ENCODE peak calls at places on chromosomes 13 and 19, in four cellular contexts. N, J, V and M are unnamed samples.

GRCh38 chr13:114268344-114269280 is 12.8 kb upstream of the UPF3A start:
- DNase-seq in N (no peak), J (no peak), V (no peak), M (no peak)

GRCh38 chr13:29465741-29466293 is 129.7 kb downstream of the SLC7A1 start:
- DNase-seq in N (peak; percentile 62), J (no peak), V (peak; percentile 54), M (peak; percentile 50)

GRCh38 chr19:43599635-43600295 is 3.4 kb downstream of the ZNF576 start:
- DNase-seq in N (no peak), J (no peak), V (no peak), M (no peak)

GRCh38 chr19:10052602-10053360 is 33.3 kb upstream of the SHFL start:
- DNase-seq in N (no peak), J (no peak), V (no peak), M (no peak)

GRCh38 chr13:76641056-76641455 is 245.1 kb downstream of the KCTD12 start:
- DNase-seq in N (no peak), J (no peak), V (peak; percentile 72), M (peak; percentile 50)

GRCh38 chr13:109700176-109700575 is 86.2 kb downstream of the IRS2 start:
- DNase-seq in N (peak; percentile 24), J (peak; percentile 96), V (peak; percentile 24), M (peak; percentile 86)

GRCh38 chr13:102401305-102401704 is 543 bp downstream of the FGF14 start:
- DNase-seq in N (no peak), J (no peak), V (peak; percentile 5), M (no peak)

GRCh38 chr13:91381371-91381770 is 17.1 kb upstream of the GPC5 start:
- DNase-seq in N (peak; percentile 28), J (no peak), V (peak; percentile 43), M (no peak)

GRCh38 chr13:75825161-75825560 is 189.0 kb downstream of the LMO7 start:
- DNase-seq in N (no peak), J (no peak), V (no peak), M (no peak)

GRCh38 chr13:27943951-27944350 is 24.2 kb downstream of the PDX1 start:
- DNase-seq in N (no peak), J (no peak), V (no peak), M (no peak)

GRCh38 chr13:22836475-22836874 is 344.3 kb upstream of the SGCG start:
- DNase-seq in N (no peak), J (no peak), V (no peak), M (no peak)

GRCh38 chr19:36030264-36031148 is 2.2 kb downstream of the CLIP3 start:
- DNase-seq in N (peak; percentile 53), J (no peak), V (peak; percentile 37), M (peak; percentile 42)

GRCh38 chr13:112722433-112723250 is 32.8 kb downstream of the ATP11A start:
- DNase-seq in N (peak; percentile 98), J (no peak), V (peak; percentile 98), M (peak; percentile 44)

GRCh38 chr13:18235756-18236527 is 945.7 kb downstream of the TUBA3C start:
- DNase-seq in N (no peak), J (no peak), V (no peak), M (no peak)

GRCh38 chr13:22077764-22078163 is 406.9 kb downstream of the FGF9 start:
- DNase-seq in N (no peak), J (no peak), V (no peak), M (no peak)

GRCh38 chr19:54162241-54162805 is 2.8 kb upstream of the LENG1 start:
- DNase-seq in N (peak; percentile 44), J (peak; percentile 94), V (peak; percentile 48), M (peak; percentile 79)

GRCh38 chr19:28840891-28841290 is 372.1 kb downstream of the UQCRFS1 start:
- DNase-seq in N (no peak), J (no peak), V (no peak), M (no peak)

GRCh38 chr13:20191902-20192469 is 752 bp downstream of the GJB2 start:
- DNase-seq in N (no peak), J (peak; percentile 75), V (peak; percentile 10), M (no peak)

GRCh38 chr19:48393559-48394330 is at the start of gene GRIN2D:
- DNase-seq in N (peak; percentile 33), J (no peak), V (no peak), M (peak; percentile 63)

GRCh38 chr19:47406711-47407416 is 12.5 kb downstream of the MEIS3 start:
- DNase-seq in N (no peak), J (no peak), V (no peak), M (no peak)

GRCh38 chr13:23621316-23621645 is 51.1 kb downstream of the TNFRSF19 start:
- DNase-seq in N (peak; percentile 96), J (no peak), V (peak; percentile 42), M (peak; percentile 94)

DNA sequence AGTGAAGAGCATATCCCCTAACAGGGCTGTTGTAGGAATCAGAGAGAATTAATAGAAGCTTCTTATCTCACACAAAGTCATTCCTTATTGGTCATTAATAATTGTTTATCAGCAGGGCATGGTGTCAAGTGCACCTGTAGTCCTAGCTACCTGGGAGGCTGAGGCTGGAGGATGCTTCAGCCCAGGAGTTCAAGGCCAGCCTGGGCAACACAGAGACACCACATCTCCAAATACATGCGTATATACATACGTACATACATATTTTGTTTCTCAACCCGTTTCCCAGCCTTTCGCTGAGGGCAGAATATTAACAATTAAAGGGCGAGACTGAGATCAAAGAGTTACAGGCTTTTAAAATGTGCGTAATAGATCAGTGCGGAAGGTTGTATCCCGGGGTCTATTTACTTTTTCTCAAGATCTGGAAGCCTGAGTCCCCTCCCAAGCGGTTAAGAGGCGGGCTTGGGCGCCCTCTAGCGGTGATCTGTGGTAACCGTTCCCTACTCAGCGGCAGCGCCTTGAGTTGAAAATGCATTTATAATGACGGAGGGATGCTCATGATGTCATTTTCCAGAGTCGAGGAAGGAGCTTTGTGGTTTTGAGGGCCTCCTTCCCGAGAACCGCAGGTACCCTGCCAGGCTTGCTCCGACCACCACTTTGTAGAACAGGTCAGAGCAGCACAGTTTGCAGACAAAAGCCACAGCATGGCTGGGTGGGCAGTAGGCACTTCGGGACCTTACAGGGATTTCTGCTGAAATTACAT is 169.6 kb upstream of the GPR12 start:
- DNase-seq in N (peak; percentile 64), J (peak; percentile 73), V (peak; percentile 69), M (peak; percentile 43)
- H3K4me3 ChIP-seq in N (no peak overlapping the region), J (no peak overlapping the region), V (no peak overlapping the region), M (no peak overlapping the region)

DNA sequence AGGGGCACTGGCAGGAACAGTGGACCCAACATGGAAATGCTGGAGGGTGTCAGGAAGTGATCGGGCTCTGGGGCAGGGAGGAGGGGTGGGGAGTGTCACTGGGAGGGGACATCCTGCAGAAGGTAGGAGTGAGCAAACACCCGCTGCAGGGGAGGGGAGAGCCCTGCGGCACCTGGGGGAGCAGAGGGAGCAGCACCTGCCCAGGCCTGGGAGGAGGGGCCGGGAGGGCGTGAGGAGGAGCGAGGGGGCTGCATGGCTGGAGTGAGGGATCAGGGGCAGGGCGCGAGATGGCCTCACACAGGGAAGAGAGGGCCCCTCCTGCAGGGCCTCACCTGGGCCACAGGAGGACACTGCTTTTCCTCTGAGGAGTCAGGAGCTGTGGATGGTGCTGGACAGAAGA is 4.1 kb downstream of the KLK2 start:
- DNase-seq in N (no peak), J (no peak), V (no peak), M (no peak)
- TF ChIP-seq CTCF in N (no peak), J (no peak), V (no peak), M (no peak)

GRCh38 chr13:108448891-108449290 is 179.4 kb downstream of the TNFSF13B start:
- DNase-seq in N (no peak), J (no peak), V (no peak), M (no peak)
- H3K4me3 ChIP-seq in N (no peak overlapping the region), J (no peak overlapping the region), V (no peak overlapping the region), M (no peak overlapping the region)

GRCh38 chr19:6340493-6341201 is 7.2 kb upstream of the ACER1 start:
- DNase-seq in N (no peak), J (no peak), V (no peak), M (no peak)
- TF ChIP-seq CTCF in N (no peak), J (no peak), V (no peak), M (no peak)

DNA sequence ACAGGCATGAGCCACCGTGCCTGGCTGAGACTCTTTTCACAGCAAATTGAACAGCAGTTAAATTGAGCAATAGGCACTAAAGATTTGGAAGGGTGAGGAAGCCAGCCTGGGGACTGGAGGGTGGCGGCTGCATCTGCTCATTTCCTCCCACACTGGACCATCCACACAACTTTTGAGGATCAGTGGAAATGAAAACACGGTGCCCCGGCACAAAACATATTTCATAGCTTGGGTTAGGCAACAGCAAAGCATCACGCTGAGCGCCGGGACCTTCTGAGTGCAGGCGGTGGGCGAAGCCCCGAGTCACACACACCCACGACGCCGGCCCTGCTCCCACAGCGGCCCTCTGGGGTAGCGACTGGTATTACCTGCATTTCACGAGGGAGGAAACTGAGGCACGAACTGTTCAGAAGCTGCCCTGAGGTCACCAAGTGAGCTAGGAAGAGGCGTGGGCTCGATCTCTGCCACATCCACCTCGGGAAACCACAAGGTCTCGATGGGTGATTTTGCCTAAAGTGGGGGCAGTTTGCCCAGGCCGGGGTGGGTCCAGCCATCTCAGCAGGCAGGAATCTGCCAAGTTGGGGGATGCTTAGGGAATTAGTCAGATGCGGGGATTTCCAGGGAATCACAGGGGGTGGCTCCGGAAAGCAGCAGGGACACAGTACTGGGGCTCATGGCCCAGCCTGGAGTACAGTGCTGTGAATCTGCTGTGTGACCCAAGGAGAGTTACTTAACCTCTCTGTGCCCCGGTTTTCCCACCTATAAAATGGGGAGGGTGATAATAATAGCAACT is 3.5 kb upstream of the SBNO2 start:
- DNase-seq in N (peak; percentile 97), J (no peak), V (peak; percentile 97), M (peak; percentile 97)
- H3K4me3 ChIP-seq in N (peak overlapping the region; percentile 4), J (no peak overlapping the region), V (peak overlapping the region; percentile 36), M (no peak overlapping the region)

GRCh38 chr13:72696590-72696989 is 30.8 kb downstream of the MZT1 start:
- DNase-seq in N (peak; percentile 10), J (no peak), V (peak; percentile 41), M (peak; percentile 10)
- TF ChIP-seq CTCF in N (peak; percentile 47), J (peak; percentile 24), V (peak; percentile 42), M (peak; percentile 11)

GRCh38 chr13:35965226-35965927 is 165.8 kb downstream of the DCLK1 start:
- DNase-seq in N (no peak), J (no peak), V (no peak), M (no peak)
- H3K4me3 ChIP-seq in N (no peak overlapping the region), J (no peak overlapping the region), V (no peak overlapping the region), M (no peak overlapping the region)